ENCODE peak calls at places on chromosomes 5 and 9, in five cellular contexts. One of them, this sample, is unnamed.

GRCh38 chr5:141740885-141741284 is 58.9 kb upstream of the ARAP3 start:
- DNase-seq in SK-N-SH: no peak
- DNase-seq in HepG2: no peak
- DNase-seq in GM12878: no peak
- DNase-seq in K562: no peak
- DNase-seq in this sample: no peak

GRCh38 chr9:27572036-27572435 is 1.2 kb downstream of the C9orf72 start:
- DNase-seq in HepG2: no peak
- DNase-seq in SK-N-SH: no peak
- DNase-seq in GM12878: no peak
- DNase-seq in K562: no peak
- DNase-seq in this sample: no peak

GRCh38 chr5:148921350-148921749 is 94.9 kb downstream of the ADRB2 start:
- DNase-seq in SK-N-SH: no peak
- DNase-seq in HepG2: no peak
- DNase-seq in GM12878: no peak
- DNase-seq in K562: no peak
- DNase-seq in this sample: no peak

GRCh38 chr9:121598167-121599000 is 53.0 kb upstream of the DAB2IP start:
- DNase-seq in K562: no peak
- DNase-seq in GM12878: no peak
- DNase-seq in SK-N-SH: no peak
- DNase-seq in HepG2: no peak
- DNase-seq in this sample: peak

GRCh38 chr5:86625148-86625547 is 7.4 kb downstream of the COX7C start:
- DNase-seq in SK-N-SH: no peak
- DNase-seq in K562: no peak
- DNase-seq in GM12878: no peak
- DNase-seq in HepG2: no peak
- DNase-seq in this sample: no peak

GRCh38 chr5:66661149-66661548 is 65.0 kb downstream of the MAST4 start:
- DNase-seq in HepG2: no peak
- DNase-seq in GM12878: no peak
- DNase-seq in SK-N-SH: no peak
- DNase-seq in K562: no peak
- DNase-seq in this sample: no peak

GRCh38 chr9:134222018-134222573 is 57.7 kb upstream of the RNU6ATAC start:
- DNase-seq in SK-N-SH: no peak
- DNase-seq in K562: no peak
- DNase-seq in GM12878: no peak
- DNase-seq in HepG2: no peak
- DNase-seq in this sample: no peak

GRCh38 chr5:149737355-149737754 is 7.2 kb downstream of the PPARGC1B start:
- DNase-seq in HepG2: no peak
- DNase-seq in SK-N-SH: no peak
- DNase-seq in GM12878: no peak
- DNase-seq in K562: no peak
- DNase-seq in this sample: no peak

GRCh38 chr5:81316581-81316980 is 15.2 kb downstream of the ZCCHC9 start:
- DNase-seq in SK-N-SH: no peak
- DNase-seq in K562: no peak
- DNase-seq in GM12878: no peak
- DNase-seq in HepG2: no peak
- DNase-seq in this sample: no peak

GRCh38 chr5:173090626-173091025 is 34.5 kb downstream of the CREBRF start:
- DNase-seq in SK-N-SH: no peak
- DNase-seq in HepG2: no peak
- DNase-seq in K562: no peak
- DNase-seq in GM12878: no peak
- DNase-seq in this sample: no peak

GRCh38 chr5:380701-381309 is 59.3 kb downstream of the AHRR start:
- DNase-seq in HepG2: no peak
- DNase-seq in K562: no peak
- DNase-seq in GM12878: no peak
- DNase-seq in SK-N-SH: no peak
- DNase-seq in this sample: no peak

GRCh38 chr5:169080352-169080938 is 220.5 kb downstream of the SLIT3 start:
- DNase-seq in K562: no peak
- DNase-seq in HepG2: no peak
- DNase-seq in SK-N-SH: no peak
- DNase-seq in GM12878: no peak
- DNase-seq in this sample: no peak

GRCh38 chr9:5587024-5587423 is 41.9 kb upstream of the RIC1 start:
- DNase-seq in SK-N-SH: no peak
- DNase-seq in GM12878: no peak
- DNase-seq in K562: no peak
- DNase-seq in HepG2: no peak
- DNase-seq in this sample: no peak

GRCh38 chr5:135295852-135296251 is 103.2 kb downstream of the MACROH2A1 start:
- DNase-seq in SK-N-SH: no peak
- DNase-seq in GM12878: no peak
- DNase-seq in K562: no peak
- DNase-seq in HepG2: no peak
- DNase-seq in this sample: no peak

GRCh38 chr5:135944967-135945560 is 9.7 kb downstream of the LECT2 start:
- DNase-seq in SK-N-SH: peak
- DNase-seq in GM12878: no peak
- DNase-seq in HepG2: peak
- DNase-seq in K562: peak
- DNase-seq in this sample: peak

GRCh38 chr5:16889203-16889971 is 46.7 kb downstream of the MYO10 start:
- DNase-seq in K562: no peak
- DNase-seq in SK-N-SH: no peak
- DNase-seq in GM12878: no peak
- DNase-seq in HepG2: no peak
- DNase-seq in this sample: peak

GRCh38 chr5:134798468-134798867 is 39.9 kb downstream of the DDX46 start:
- DNase-seq in HepG2: no peak
- DNase-seq in K562: no peak
- DNase-seq in GM12878: no peak
- DNase-seq in SK-N-SH: no peak
- DNase-seq in this sample: no peak

GRCh38 chr5:58849995-58850667 is 267.3 kb downstream of the RAB3C start:
- DNase-seq in HepG2: peak
- DNase-seq in K562: no peak
- DNase-seq in SK-N-SH: peak
- DNase-seq in GM12878: no peak
- DNase-seq in this sample: peak

GRCh38 chr5:135393691-135394090 is 5.3 kb downstream of the MACROH2A1 start:
- DNase-seq in K562: peak
- DNase-seq in GM12878: no peak
- DNase-seq in SK-N-SH: no peak
- DNase-seq in HepG2: no peak
- DNase-seq in this sample: no peak

GRCh38 chr5:105413406-105413990 is 1850.9 kb upstream of the NUDT12 start:
- DNase-seq in SK-N-SH: no peak
- DNase-seq in K562: no peak
- DNase-seq in HepG2: no peak
- DNase-seq in GM12878: no peak
- DNase-seq in this sample: no peak

GRCh38 chr5:157233515-157233914 is 32.4 kb upstream of the CYFIP2 start:
- DNase-seq in GM12878: no peak
- DNase-seq in K562: no peak
- DNase-seq in HepG2: no peak
- DNase-seq in SK-N-SH: no peak
- DNase-seq in this sample: no peak

GRCh38 chr9:114580609-114581193 is 6.9 kb upstream of the ATP6V1G1 start:
- DNase-seq in GM12878: no peak
- DNase-seq in HepG2: no peak
- DNase-seq in K562: no peak
- DNase-seq in SK-N-SH: no peak
- DNase-seq in this sample: no peak

GRCh38 chr5:137218896-137219295 is 280.2 kb downstream of the SPOCK1 start:
- DNase-seq in GM12878: no peak
- DNase-seq in HepG2: no peak
- DNase-seq in SK-N-SH: no peak
- DNase-seq in K562: no peak
- DNase-seq in this sample: no peak

GRCh38 chr9:127490831-127491230 is 39.5 kb downstream of the LRSAM1 start:
- DNase-seq in HepG2: no peak
- DNase-seq in K562: no peak
- DNase-seq in SK-N-SH: no peak
- DNase-seq in GM12878: no peak
- DNase-seq in this sample: no peak

GRCh38 chr5:134878403-134878802 is 4.2 kb downstream of the TXNDC15 start:
- DNase-seq in K562: no peak
- DNase-seq in GM12878: no peak
- DNase-seq in SK-N-SH: no peak
- DNase-seq in HepG2: no peak
- DNase-seq in this sample: no peak

GRCh38 chr5:136000937-136001336 is 27.9 kb upstream of the TGFBI start:
- DNase-seq in K562: no peak
- DNase-seq in GM12878: no peak
- DNase-seq in SK-N-SH: no peak
- DNase-seq in HepG2: no peak
- DNase-seq in this sample: no peak

GRCh38 chr9:98900725-98901124 is 43.0 kb upstream of the COL15A1 start:
- DNase-seq in SK-N-SH: no peak
- DNase-seq in K562: no peak
- DNase-seq in GM12878: no peak
- DNase-seq in HepG2: no peak
- DNase-seq in this sample: no peak

GRCh38 chr5:2300421-2300820 is 417.7 kb upstream of the IRX4 start:
- DNase-seq in GM12878: no peak
- DNase-seq in SK-N-SH: no peak
- DNase-seq in HepG2: no peak
- DNase-seq in K562: no peak
- DNase-seq in this sample: no peak

GRCh38 chr5:132234684-132235062 is 7.0 kb upstream of the P4HA2 start:
- DNase-seq in GM12878: no peak
- DNase-seq in SK-N-SH: no peak
- DNase-seq in HepG2: no peak
- DNase-seq in K562: no peak
- DNase-seq in this sample: no peak

GRCh38 chr5:143472576-143472975 is 69.1 kb upstream of the NR3C1 start:
- DNase-seq in GM12878: no peak
- DNase-seq in K562: no peak
- DNase-seq in SK-N-SH: no peak
- DNase-seq in HepG2: no peak
- DNase-seq in this sample: no peak

GRCh38 chr5:139769477-139769876 is 26.1 kb upstream of the PSD2 start:
- DNase-seq in GM12878: no peak
- DNase-seq in HepG2: no peak
- DNase-seq in K562: no peak
- DNase-seq in SK-N-SH: no peak
- DNase-seq in this sample: no peak

DNA sequence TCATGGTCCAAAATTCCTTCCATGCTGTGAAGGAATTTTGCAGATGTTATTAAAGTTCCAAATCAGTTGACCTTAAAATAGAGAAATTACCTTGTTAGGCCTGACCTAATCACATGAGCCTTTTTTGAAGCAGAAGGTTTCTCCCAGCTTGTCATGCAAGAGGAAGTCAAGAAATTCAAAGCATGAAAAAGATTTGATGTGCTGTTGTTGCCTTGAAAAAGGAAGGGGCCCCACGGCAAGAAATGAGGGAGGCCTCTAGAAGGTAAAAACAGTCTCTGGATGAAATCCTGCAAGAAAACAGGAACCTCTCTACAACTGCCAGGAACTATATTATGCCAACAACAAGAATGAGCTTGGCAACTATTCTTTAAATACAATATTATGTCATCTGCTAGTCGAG is 24.2 kb upstream of the HAPLN1 start:
- DNase-seq in K562: no peak
- DNase-seq in SK-N-SH: no peak
- DNase-seq in GM12878: no peak
- DNase-seq in HepG2: no peak
- DNase-seq in this sample: no peak
- TF ChIP-seq FOXM1 in K562: no peak
- TF ChIP-seq FOXM1 in SK-N-SH: no peak
- TF ChIP-seq FOXM1 in GM12878: no peak
- TF ChIP-seq FOXM1 in HepG2: no peak
- TF ChIP-seq FOXM1 in this sample: no peak

DNA sequence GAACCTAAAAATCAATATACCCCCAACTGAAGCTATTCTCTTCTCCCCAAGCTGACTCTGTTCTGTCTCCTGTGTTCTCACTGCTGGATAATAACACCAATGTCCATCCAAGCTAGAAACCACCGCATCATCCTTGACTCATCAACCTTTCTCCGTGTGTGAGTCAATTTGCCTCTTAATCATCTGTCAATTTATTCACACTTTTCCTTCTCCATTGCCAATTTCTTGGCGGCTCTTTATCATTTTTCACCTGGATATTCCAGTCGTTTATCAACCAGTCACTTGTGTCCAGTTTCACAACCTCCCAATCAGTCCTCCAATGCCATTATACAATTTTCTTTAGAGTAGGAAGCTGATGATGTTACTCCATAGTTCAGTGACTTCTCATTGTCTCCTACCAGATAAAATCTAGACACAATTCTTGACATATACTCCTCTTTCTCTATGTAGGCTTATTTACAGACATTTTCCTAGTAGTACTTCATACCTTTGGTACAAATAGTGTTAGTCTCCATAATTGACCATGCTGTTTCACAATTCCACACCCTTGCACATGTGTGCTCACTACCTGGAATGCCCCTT is 45.5 kb upstream of the LIFR start:
- DNase-seq in GM12878: no peak
- DNase-seq in SK-N-SH: no peak
- DNase-seq in K562: no peak
- DNase-seq in HepG2: no peak
- DNase-seq in this sample: no peak
- TF ChIP-seq FOXM1 in GM12878: no peak
- TF ChIP-seq FOXM1 in SK-N-SH: no peak
- TF ChIP-seq FOXM1 in K562: no peak
- TF ChIP-seq FOXM1 in HepG2: no peak
- TF ChIP-seq FOXM1 in this sample: no peak

GRCh38 chr5:94314507-94315170 is 303.8 kb downstream of the KIAA0825 start:
- DNase-seq in GM12878: no peak
- DNase-seq in K562: no peak
- DNase-seq in HepG2: no peak
- DNase-seq in SK-N-SH: no peak
- DNase-seq in this sample: no peak
- TF ChIP-seq FOXM1 in GM12878: no peak
- TF ChIP-seq FOXM1 in K562: no peak
- TF ChIP-seq FOXM1 in HepG2: no peak
- TF ChIP-seq FOXM1 in SK-N-SH: no peak
- TF ChIP-seq FOXM1 in this sample: no peak

GRCh38 chr9:35603506-35603985 is 1.5 kb upstream of the TESK1 start:
- DNase-seq in HepG2: peak
- DNase-seq in K562: no peak
- DNase-seq in SK-N-SH: peak
- DNase-seq in GM12878: no peak
- DNase-seq in this sample: peak
- TF ChIP-seq FOXM1 in HepG2: no peak
- TF ChIP-seq FOXM1 in K562: no peak
- TF ChIP-seq FOXM1 in SK-N-SH: no peak
- TF ChIP-seq FOXM1 in GM12878: no peak
- TF ChIP-seq FOXM1 in this sample: no peak

DNA sequence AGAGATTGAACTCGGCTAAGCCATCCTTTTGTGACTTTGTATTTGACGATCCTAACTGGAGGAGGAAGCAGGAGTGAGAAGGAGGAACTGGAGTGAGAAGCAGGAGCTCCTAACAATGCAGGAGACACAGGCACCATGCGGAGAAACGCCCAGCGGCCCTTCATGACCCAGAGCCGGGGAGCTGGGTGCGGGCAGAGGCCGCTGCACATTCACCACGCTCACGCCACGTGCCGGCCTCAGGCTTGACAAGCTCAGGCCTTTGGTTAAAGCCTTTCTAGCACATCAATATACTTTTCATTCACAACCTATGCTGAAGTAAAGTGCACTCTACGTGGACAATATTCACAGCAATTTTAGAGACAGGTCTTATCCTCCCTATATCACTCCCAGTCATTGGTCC is 124.8 kb upstream of the FAM120A start:
- DNase-seq in HepG2: no peak
- DNase-seq in K562: no peak
- DNase-seq in SK-N-SH: no peak
- DNase-seq in GM12878: no peak
- DNase-seq in this sample: no peak
- TF ChIP-seq FOXM1 in HepG2: no peak
- TF ChIP-seq FOXM1 in K562: no peak
- TF ChIP-seq FOXM1 in SK-N-SH: no peak
- TF ChIP-seq FOXM1 in GM12878: no peak
- TF ChIP-seq FOXM1 in this sample: no peak